ENCODE peak calls at places on chromosomes 5 and 9, in six cellular contexts. Q is neuronal stem cell, N is H9, G is H1, Y is IMR-90, U is mesendoderm. H is an unnamed sample.

GRCh38 chr9:14132798-14133197 is 181.1 kb downstream of the NFIB start:
- DNase-seq in Q (no peak), N (no peak), G (no peak), Y (no peak), U (no peak), H (no peak)

GRCh38 chr5:60668715-60669304 is 31.2 kb downstream of the DEPDC1B start:
- DNase-seq in Q (no peak), N (no peak), G (no peak), Y (peak; percentile 41), U (peak; percentile 19), H (peak; percentile 45)

GRCh38 chr5:115544371-115545064 is at the start of gene FEM1C:
- DNase-seq in Q (peak; percentile 95), N (peak; percentile 99), G (peak; percentile 86), Y (peak; percentile 97), U (peak; percentile 98), H (peak; percentile 98)

GRCh38 chr5:118952992-118953651 is 35.2 kb downstream of the DTWD2 start:
- DNase-seq in Q (no peak), N (peak; percentile 28), G (peak; percentile 25), Y (peak; percentile 40), U (peak; percentile 93), H (no peak)

GRCh38 chr5:36150676-36151433 is 832 bp downstream of the LMBRD2 start:
- DNase-seq in Q (peak; percentile 21), N (peak; percentile 53), G (no peak), Y (peak; percentile 48), U (peak; percentile 75), H (peak; percentile 60)

GRCh38 chr5:156922207-156922792 is 40.7 kb downstream of the TIMD4 start:
- DNase-seq in Q (no peak), N (no peak), G (no peak), Y (no peak), U (no peak), H (no peak)

GRCh38 chr5:131001507-131001906 is 163.5 kb downstream of the HINT1 start:
- DNase-seq in Q (no peak), N (no peak), G (no peak), Y (no peak), U (no peak), H (no peak)

GRCh38 chr5:126198509-126198908 is 224.7 kb upstream of the GRAMD2B start:
- DNase-seq in Q (peak; percentile 12), N (no peak), G (no peak), Y (no peak), U (no peak), H (no peak)

GRCh38 chr5:171386861-171387254 is 791 bp upstream of the NPM1 start:
- DNase-seq in Q (no peak), N (no peak), G (no peak), Y (peak; percentile 12), U (peak; percentile 65), H (no peak)

GRCh38 chr9:112858625-112859147 is 32.0 kb downstream of the SLC46A2 start:
- DNase-seq in Q (no peak), N (no peak), G (no peak), Y (peak; percentile 16), U (no peak), H (no peak)

GRCh38 chr9:130347931-130348330 is 82.4 kb downstream of the HMCN2 start:
- DNase-seq in Q (no peak), N (no peak), G (no peak), Y (no peak), U (no peak), H (no peak)

GRCh38 chr5:122076669-122077450 is 1.2 kb downstream of the LOX start:
- DNase-seq in Q (peak; percentile 67), N (peak; percentile 88), G (no peak), Y (peak; percentile 76), U (peak; percentile 85), H (peak; percentile 84)

GRCh38 chr5:53739111-53739510 is 178.7 kb downstream of the NDUFS4 start:
- DNase-seq in Q (no peak), N (no peak), G (no peak), Y (no peak), U (no peak), H (no peak)

GRCh38 chr9:133855802-133856592 is 117.8 kb upstream of the SARDH start:
- DNase-seq in Q (no peak), N (no peak), G (no peak), Y (peak; percentile 87), U (no peak), H (peak; percentile 93)

GRCh38 chr9:137751616-137752015 is 126.0 kb upstream of the CACNA1B start:
- DNase-seq in Q (no peak), N (no peak), G (no peak), Y (no peak), U (no peak), H (no peak)

GRCh38 chr5:181217111-181217804 is 5.8 kb upstream of the TRIM41 start:
- DNase-seq in Q (peak; percentile 65), N (peak; percentile 82), G (no peak), Y (peak; percentile 55), U (peak; percentile 81), H (peak; percentile 85)

GRCh38 chr5:55467862-55468551 is 66.8 kb downstream of the PLPP1 start:
- DNase-seq in Q (no peak), N (no peak), G (no peak), Y (no peak), U (no peak), H (no peak)

GRCh38 chr5:172707285-172708182 is 63.5 kb downstream of the DUSP1 start:
- DNase-seq in Q (no peak), N (peak; percentile 81), G (no peak), Y (peak; percentile 76), U (peak; percentile 81), H (peak; percentile 81)

GRCh38 chr5:14109041-14109747 is 33.9 kb upstream of the TRIO start:
- DNase-seq in Q (no peak), N (no peak), G (no peak), Y (peak; percentile 75), U (peak; percentile 22), H (peak; percentile 29)

GRCh38 chr9:99112750-99113417 is 8.0 kb downstream of the TGFBR1 start:
- DNase-seq in Q (no peak), N (no peak), G (no peak), Y (no peak), U (peak; percentile 43), H (no peak)

GRCh38 chr5:115179959-115180709 is 10.4 kb upstream of the TRIM36 start:
- DNase-seq in Q (peak; percentile 78), N (peak; percentile 77), G (no peak), Y (peak; percentile 4), U (peak; percentile 62), H (peak; percentile 27)

GRCh38 chr9:115730845-115731244 is 422.7 kb upstream of the PAPPA start:
- DNase-seq in Q (no peak), N (no peak), G (no peak), Y (peak; percentile 13), U (no peak), H (no peak)

GRCh38 chr5:64330728-64331231 is 165.1 kb downstream of the RNF180 start:
- DNase-seq in Q (no peak), N (peak; percentile 24), G (no peak), Y (no peak), U (no peak), H (no peak)

GRCh38 chr5:109656829-109657228 is 32.9 kb upstream of the MAN2A1 start:
- DNase-seq in Q (no peak), N (no peak), G (no peak), Y (peak; percentile 29), U (no peak), H (peak; percentile 82)
- H3K9ac ChIP-seq in Q (no peak overlapping the region), N (no peak overlapping the region), G (no peak overlapping the region), Y (no peak overlapping the region), U (no peak overlapping the region), H (no peak overlapping the region)

GRCh38 chr9:131598121-131598520 is 52.8 kb downstream of the PRRT1B start:
- DNase-seq in Q (no peak), N (no peak), G (no peak), Y (no peak), U (no peak), H (no peak)

GRCh38 chr9:131593936-131594665 is 48.8 kb downstream of the PRRT1B start:
- DNase-seq in Q (no peak), N (no peak), G (no peak), Y (no peak), U (no peak), H (no peak)

GRCh38 chr9:131595771-131596743 is 50.7 kb downstream of the PRRT1B start:
- DNase-seq in Q (no peak), N (no peak), G (no peak), Y (no peak), U (no peak), H (no peak)

GRCh38 chr9:131594906-131595675 is 49.8 kb downstream of the PRRT1B start:
- DNase-seq in Q (no peak), N (no peak), G (no peak), Y (no peak), U (no peak), H (no peak)

DNA sequence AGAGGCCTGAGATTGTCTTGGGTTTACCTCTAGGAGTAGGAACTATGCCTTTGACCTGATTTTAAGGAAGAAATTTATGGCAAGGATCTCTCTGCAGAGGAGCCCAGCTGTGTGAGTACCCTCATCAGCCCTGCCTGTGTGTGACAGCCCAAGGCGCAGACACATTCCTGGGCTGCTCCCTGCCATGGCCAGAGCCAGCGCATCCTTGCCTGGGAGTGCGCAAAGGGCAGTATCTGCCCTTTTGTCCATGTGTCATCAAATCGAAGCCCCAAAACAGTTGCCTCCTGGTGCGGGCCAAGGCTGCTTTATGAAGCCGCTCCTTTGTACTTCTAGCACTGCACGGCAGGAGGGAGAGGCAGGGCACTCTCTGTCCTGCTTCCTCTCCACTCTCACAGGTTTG is 51.9 kb downstream of the PRRT1B start:
- DNase-seq in Q (no peak), N (no peak), G (no peak), Y (no peak), U (no peak), H (no peak)
- H2BK15ac ChIP-seq in Q (no peak overlapping the region), N (no peak overlapping the region), G (no peak overlapping the region), Y (no peak overlapping the region), U (no peak overlapping the region), H (no peak overlapping the region)

DNA sequence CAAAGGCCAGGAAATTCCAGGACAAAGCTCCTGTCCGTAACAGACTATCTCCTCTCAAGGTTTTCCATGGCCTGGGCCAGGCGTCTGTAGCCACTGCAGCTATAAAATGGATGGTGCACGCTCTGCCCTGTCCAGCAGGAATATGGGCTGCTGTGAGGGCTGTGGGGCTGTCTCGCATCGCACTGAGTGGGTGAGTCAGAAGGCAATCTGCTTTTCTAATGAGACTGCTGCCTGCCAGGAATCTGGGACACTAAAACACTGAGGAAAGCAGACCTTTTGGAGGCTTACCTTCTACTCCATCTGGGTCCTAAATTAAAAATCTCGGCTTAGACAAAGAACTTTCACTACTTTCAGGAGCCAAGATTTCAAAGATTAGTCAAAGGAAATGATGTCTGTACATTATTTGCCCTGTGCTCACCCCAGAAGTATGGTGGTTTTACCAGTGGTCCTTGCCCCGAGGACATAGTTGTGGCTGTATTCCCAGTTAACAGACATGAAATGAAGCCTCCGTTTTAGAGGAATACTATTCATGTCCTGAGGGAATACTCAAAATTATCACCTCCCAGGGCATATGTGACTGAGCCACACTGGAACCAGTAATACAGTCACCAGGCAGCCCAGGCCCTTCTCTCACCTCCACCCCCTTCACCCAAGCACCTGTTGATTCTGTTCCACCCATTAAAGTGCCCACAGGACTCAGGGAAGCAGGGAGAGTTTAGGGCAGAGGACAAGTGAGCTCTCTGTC is 56.4 kb downstream of the PFDN1 start:
- DNase-seq in Q (no peak), N (no peak), G (no peak), Y (peak; percentile 84), U (no peak), H (peak; percentile 94)
- H3K9ac ChIP-seq in Q (no peak overlapping the region), N (no peak overlapping the region), G (no peak overlapping the region), Y (no peak overlapping the region), U (no peak overlapping the region), H (peak overlapping the region; percentile 53)

GRCh38 chr5:11792621-11793020 is 111.6 kb downstream of the CTNND2 start:
- DNase-seq in Q (no peak), N (no peak), G (no peak), Y (no peak), U (no peak), H (no peak)
- H2BK15ac ChIP-seq in Q (no peak overlapping the region), N (no peak overlapping the region), G (no peak overlapping the region), Y (no peak overlapping the region), U (no peak overlapping the region), H (no peak overlapping the region)

GRCh38 chr9:127935765-127936221 is 1.9 kb downstream of the DPM2 start:
- DNase-seq in Q (no peak), N (no peak), G (no peak), Y (peak; percentile 41), U (no peak), H (no peak)
- H3K9ac ChIP-seq in Q (peak overlapping the region; percentile 0), N (no peak overlapping the region), G (no peak overlapping the region), Y (no peak overlapping the region), U (peak overlapping the region; percentile 45), H (peak overlapping the region; percentile 96)

H was measured in mesenchymal stem cell.